ENCODE peak calls at places on chromosomes 12 and 14, in six cellular contexts. Q, U, K, H, L and Z are unnamed samples.

GRCh38 chr14:82180057-82180620 is 646.5 kb upstream of the SEL1L start:
- DNase-seq in Q (no peak), U (no peak), L (no peak), K (no peak), H (no peak), Z (no peak)

GRCh38 chr14:40386433-40386832 is 954.2 kb upstream of the FBXO33 start:
- DNase-seq in U (no peak), K (no peak), H (no peak), L (no peak), Q (no peak), Z (no peak)

GRCh38 chr14:102207831-102208365 is 68.2 kb downstream of the WDR20 start:
- DNase-seq in K (no peak), U (no peak), L (no peak), Q (no peak), H (no peak), Z (no peak)

GRCh38 chr14:68734231-68734732 is 58.6 kb downstream of the ZFP36L1 start:
- DNase-seq in U (no peak), Q (no peak), L (peak), K (no peak), H (no peak), Z (no peak)

GRCh38 chr12:30047499-30048262 is 263.9 kb upstream of the TMTC1 start:
- DNase-seq in K (no peak), L (no peak), U (no peak), Q (no peak), H (no peak), Z (no peak)

GRCh38 chr12:56220611-56221232 is 1.0 kb downstream of the RNF41 start:
- DNase-seq in K (no peak), H (no peak), L (peak), Q (peak), U (no peak), Z (no peak)

GRCh38 chr14:96470331-96470730 is 31.9 kb upstream of the PAPOLA start:
- DNase-seq in Q (no peak), K (no peak), H (no peak), L (no peak), U (no peak), Z (no peak)

GRCh38 chr14:101471723-101472517 is 89.4 kb upstream of the DIO3 start:
- DNase-seq in Q (no peak), K (no peak), L (no peak), H (no peak), U (no peak), Z (no peak)

GRCh38 chr12:64621257-64621942 is 11.1 kb downstream of the RASSF3 start:
- DNase-seq in L (peak), U (no peak), H (no peak), K (no peak), Q (no peak), Z (no peak)

GRCh38 chr14:104548802-104549535 is 30.6 kb upstream of the C14orf180 start:
- DNase-seq in L (no peak), Q (no peak), H (no peak), U (no peak), K (no peak), Z (peak)

GRCh38 chr14:72478397-72479025 is 415.4 kb downstream of the DPF3 start:
- DNase-seq in K (no peak), H (peak), L (no peak), Q (no peak), U (no peak), Z (no peak)

GRCh38 chr12:87509233-87509820 is 519.9 kb downstream of the C12orf50 start:
- DNase-seq in U (no peak), L (no peak), Q (peak), K (no peak), H (no peak), Z (no peak)

GRCh38 chr12:113241191-113242017 is 20.1 kb downstream of the TPCN1 start:
- DNase-seq in L (no peak), K (peak), Q (no peak), U (no peak), H (no peak), Z (no peak)

GRCh38 chr12:12511021-12511783 is 51.5 kb downstream of the DUSP16 start:
- DNase-seq in K (no peak), Q (no peak), U (no peak), L (no peak), H (no peak), Z (no peak)

GRCh38 chr12:130953783-130954543 is at the start of gene ADGRD1:
- DNase-seq in K (no peak), Q (peak), L (no peak), U (no peak), H (peak), Z (no peak)

GRCh38 chr14:51302319-51303030 is 62.4 kb downstream of the TMX1 start:
- DNase-seq in H (no peak), K (no peak), L (no peak), U (no peak), Q (no peak), Z (no peak)
- TF ChIP-seq CREB1 in H (no peak), K (no peak), L (no peak), U (no peak), Q (no peak), Z (no peak)

DNA sequence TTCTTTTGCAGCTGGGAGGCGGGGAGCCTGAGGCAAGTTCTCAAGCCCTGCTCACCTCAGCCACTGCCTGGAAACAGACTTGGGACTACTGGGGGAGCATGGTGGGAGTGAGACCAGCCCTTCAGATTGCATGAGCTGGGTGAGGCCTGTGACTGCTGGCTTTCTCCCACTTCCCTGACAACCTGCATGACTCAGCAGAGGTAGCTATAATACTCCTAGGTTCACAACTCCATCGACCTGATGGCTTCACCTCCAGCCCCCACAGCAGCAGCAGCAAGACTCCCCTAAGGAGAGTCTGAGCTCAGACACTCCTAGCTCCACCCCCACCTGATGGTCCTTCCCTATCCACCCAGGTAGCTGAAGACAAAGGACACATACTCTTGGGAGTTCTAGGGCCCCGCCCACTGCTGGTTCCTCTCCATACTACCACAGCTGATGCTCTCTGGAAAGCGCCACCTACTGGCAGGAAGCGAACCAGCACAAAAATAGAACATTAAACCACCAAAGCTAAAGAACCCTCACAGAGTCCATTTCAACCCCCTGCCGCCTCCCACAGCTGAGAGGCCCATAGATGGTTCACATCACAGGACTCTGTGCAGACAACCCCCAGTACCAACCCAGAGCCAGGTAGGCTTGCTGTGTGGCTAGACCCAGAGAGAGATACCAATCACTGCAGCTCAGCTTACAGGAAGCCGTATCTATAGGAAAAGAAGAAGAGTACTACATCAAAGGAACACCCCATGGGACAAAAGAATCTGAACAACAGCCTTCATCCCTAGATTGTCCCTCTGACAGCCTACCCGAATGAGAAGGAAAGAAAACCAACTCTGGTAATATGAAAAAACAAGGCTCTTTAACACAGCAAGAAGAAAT is 68.7 kb downstream of the RPAP3 start:
- DNase-seq in H (peak), U (peak), L (no peak), Q (peak), K (peak), Z (peak)
- TF ChIP-seq CREB1 in H (no peak), U (no peak), L (no peak), Q (peak), K (no peak), Z (peak)

DNA sequence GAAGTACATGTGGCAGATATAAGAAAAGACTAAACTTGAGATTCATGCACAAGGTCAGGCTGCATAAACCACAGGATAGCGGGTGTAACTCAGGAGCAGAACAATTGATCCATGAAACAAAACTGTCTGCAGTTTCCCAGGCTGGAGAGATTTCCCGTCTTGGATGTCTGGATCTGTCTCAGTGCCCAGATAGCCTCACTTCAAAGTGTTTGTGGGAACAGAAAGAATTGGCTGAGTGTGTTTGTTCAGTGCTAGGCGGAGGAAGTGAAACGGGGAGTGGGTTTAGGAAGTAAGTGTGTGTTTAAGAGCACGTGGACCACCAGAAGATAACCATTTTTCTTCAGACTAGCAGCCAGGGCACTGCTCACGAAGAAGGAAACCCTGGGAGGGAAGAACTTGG is 1.4 kb upstream of the RNASE10 start:
- DNase-seq in L (no peak), U (no peak), Q (no peak), H (no peak), K (no peak), Z (no peak)
- TF ChIP-seq CREB1 in L (no peak), U (no peak), Q (no peak), H (no peak), K (no peak), Z (no peak)

GRCh38 chr12:52059582-52060497 is 8.6 kb downstream of the NR4A1 start:
- DNase-seq in U (no peak), Q (no peak), H (no peak), L (no peak), K (no peak), Z (no peak)

GRCh38 chr12:52061470-52062166 is 8.2 kb upstream of the ATG101 start:
- DNase-seq in U (no peak), Q (no peak), H (no peak), K (peak), L (no peak), Z (no peak)

GRCh38 chr12:52062167-52063080 is 7.4 kb upstream of the ATG101 start:
- DNase-seq in L (no peak), U (no peak), H (no peak), Q (no peak), K (no peak), Z (no peak)

GRCh38 chr12:52058631-52059324 is 7.5 kb downstream of the NR4A1 start:
- DNase-seq in H (no peak), U (no peak), Q (no peak), K (no peak), L (no peak), Z (no peak)

GRCh38 chr12:52060498-52061177 is 9.1 kb upstream of the ATG101 start:
- DNase-seq in K (no peak), U (no peak), L (no peak), Q (no peak), H (no peak), Z (peak)
- TF ChIP-seq CREB1 in K (no peak), U (no peak), L (no peak), Q (no peak), H (no peak), Z (no peak)

DNA sequence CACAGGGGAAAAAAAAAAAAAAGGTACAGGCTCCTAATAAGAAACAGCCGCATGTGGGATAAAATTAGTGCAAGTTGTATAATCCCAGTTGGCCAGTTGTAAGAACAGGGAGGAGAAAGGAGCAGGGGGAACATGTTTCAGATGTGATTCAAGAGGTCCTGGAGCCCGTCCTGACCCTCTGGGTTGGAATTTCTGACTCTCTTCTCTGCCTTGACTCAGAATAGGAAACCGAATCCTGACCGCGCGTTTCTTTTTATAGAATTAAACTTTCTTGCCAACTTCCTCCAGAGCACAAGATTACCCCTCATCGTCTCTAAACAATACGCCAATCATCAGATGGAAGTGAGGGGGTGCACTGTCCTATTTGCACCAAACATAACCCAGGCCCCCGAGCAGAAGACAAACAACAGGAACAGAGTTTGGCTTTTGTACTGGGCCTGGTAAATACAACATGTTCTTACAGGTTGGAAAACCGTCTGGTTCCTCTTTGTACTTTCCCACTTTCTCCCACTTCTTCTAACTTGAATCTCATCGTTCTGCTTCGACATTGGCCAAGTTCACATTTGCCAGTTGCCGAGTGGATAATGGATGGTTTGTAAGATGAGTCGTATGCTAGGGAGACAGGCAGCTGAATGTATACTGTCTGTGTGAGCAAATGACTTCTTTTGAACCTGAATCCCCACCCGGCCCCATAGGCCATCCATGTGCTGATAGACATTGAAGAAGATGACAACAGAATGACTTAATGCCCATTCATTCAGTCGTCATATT is 42.5 kb upstream of the MED13L start:
- DNase-seq in L (no peak), K (no peak), H (no peak), Q (no peak), U (no peak), Z (no peak)
- TF ChIP-seq CREB1 in L (peak), K (no peak), H (no peak), Q (no peak), U (no peak), Z (no peak)